ENCODE peak calls at places on chromosomes 16 and 17, in four cellular contexts. One of them, this sample, is unnamed.

GRCh38 chr17:29642171-29642611 is 19.5 kb upstream of the CORO6 start:
- DNase-seq in K562: no peak
- DNase-seq in H1: no peak
- DNase-seq in GM12878: no peak
- DNase-seq in this sample: peak

GRCh38 chr17:42284020-42284369 is 4.3 kb upstream of the STAT5A start:
- DNase-seq in H1: no peak
- DNase-seq in GM12878: no peak
- DNase-seq in K562: no peak
- DNase-seq in this sample: peak

GRCh38 chr17:10802487-10803284 is 1.2 kb downstream of the TMEM238L start:
- DNase-seq in GM12878: no peak
- DNase-seq in K562: no peak
- DNase-seq in H1: no peak
- DNase-seq in this sample: no peak

GRCh38 chr17:51435641-51436091 is 175.3 kb downstream of the UTP18 start:
- DNase-seq in GM12878: no peak
- DNase-seq in K562: peak
- DNase-seq in H1: peak
- DNase-seq in this sample: peak

GRCh38 chr17:50037321-50038107 is 18.4 kb upstream of the ITGA3 start:
- DNase-seq in H1: no peak
- DNase-seq in GM12878: no peak
- DNase-seq in K562: no peak
- DNase-seq in this sample: peak

GRCh38 chr16:54193656-54194007 is 93.0 kb downstream of the IRX3 start:
- DNase-seq in H1: peak
- DNase-seq in GM12878: peak
- DNase-seq in K562: peak
- DNase-seq in this sample: peak

GRCh38 chr17:77364941-77365583 is 224.3 kb downstream of the SEC14L1 start:
- DNase-seq in K562: no peak
- DNase-seq in H1: no peak
- DNase-seq in GM12878: no peak
- DNase-seq in this sample: no peak

GRCh38 chr17:73249700-73250099 is 12.0 kb downstream of the CPSF4L start:
- DNase-seq in GM12878: no peak
- DNase-seq in H1: no peak
- DNase-seq in K562: no peak
- DNase-seq in this sample: no peak

GRCh38 chr16:84643180-84643583 is 5.1 kb upstream of the KLHL36 start:
- DNase-seq in GM12878: no peak
- DNase-seq in K562: no peak
- DNase-seq in H1: no peak
- DNase-seq in this sample: no peak

GRCh38 chr17:8079291-8080207 is 8.0 kb downstream of the ALOX12B start:
- DNase-seq in GM12878: no peak
- DNase-seq in H1: peak
- DNase-seq in K562: peak
- DNase-seq in this sample: peak

GRCh38 chr16:79714440-79714839 is 113.9 kb upstream of the MAF start:
- DNase-seq in GM12878: no peak
- DNase-seq in K562: no peak
- DNase-seq in H1: no peak
- DNase-seq in this sample: no peak

GRCh38 chr17:74852237-74853047 is 7.2 kb downstream of the GRIN2C start:
- DNase-seq in H1: peak
- DNase-seq in GM12878: no peak
- DNase-seq in K562: peak
- DNase-seq in this sample: peak

GRCh38 chr16:27728691-27729090 is 178.7 kb downstream of the KATNIP start:
- DNase-seq in H1: no peak
- DNase-seq in GM12878: no peak
- DNase-seq in K562: no peak
- DNase-seq in this sample: no peak

GRCh38 chr16:3058173-3059030 is 7.0 kb upstream of the IL32 start:
- DNase-seq in K562: peak
- DNase-seq in H1: no peak
- DNase-seq in GM12878: no peak
- DNase-seq in this sample: peak

GRCh38 chr16:80058236-80058635 is 457.7 kb upstream of the MAF start:
- DNase-seq in K562: no peak
- DNase-seq in H1: no peak
- DNase-seq in GM12878: no peak
- DNase-seq in this sample: no peak

GRCh38 chr17:42428141-42428944 is 5.3 kb upstream of the CAVIN1 start:
- DNase-seq in K562: peak
- DNase-seq in H1: no peak
- DNase-seq in GM12878: no peak
- DNase-seq in this sample: peak

GRCh38 chr16:57783883-57784282 is 18.4 kb downstream of the KIFC3 start:
- DNase-seq in K562: no peak
- DNase-seq in H1: no peak
- DNase-seq in GM12878: no peak
- DNase-seq in this sample: no peak

GRCh38 chr17:4597975-4598374 is 13.6 kb downstream of the SMTNL2 start:
- DNase-seq in H1: no peak
- DNase-seq in GM12878: no peak
- DNase-seq in K562: no peak
- DNase-seq in this sample: peak

GRCh38 chr16:89986600-89986999 is 32.7 kb downstream of the DBNDD1 start:
- DNase-seq in GM12878: no peak
- DNase-seq in H1: no peak
- DNase-seq in K562: no peak
- DNase-seq in this sample: no peak

GRCh38 chr17:42056634-42057033 is 6.2 kb upstream of the C17orf113 start:
- DNase-seq in GM12878: no peak
- DNase-seq in H1: no peak
- DNase-seq in K562: no peak
- DNase-seq in this sample: no peak

GRCh38 chr17:77558846-77559626 is 399.5 kb upstream of the TNRC6C start:
- DNase-seq in K562: no peak
- DNase-seq in H1: no peak
- DNase-seq in GM12878: no peak
- DNase-seq in this sample: no peak

GRCh38 chr17:33482636-33483035 is 189.5 kb upstream of the ASIC2 start:
- DNase-seq in GM12878: no peak
- DNase-seq in H1: no peak
- DNase-seq in K562: no peak
- DNase-seq in this sample: no peak

GRCh38 chr17:3002538-3003301 is 60.7 kb downstream of the OR1D5 start:
- DNase-seq in GM12878: peak
- DNase-seq in K562: no peak
- DNase-seq in H1: no peak
- DNase-seq in this sample: no peak

GRCh38 chr16:86303787-86304685 is 206.3 kb upstream of the FOXF1 start:
- DNase-seq in K562: no peak
- DNase-seq in H1: no peak
- DNase-seq in GM12878: no peak
- DNase-seq in this sample: no peak

GRCh38 chr16:26987631-26988030 is 79.1 kb upstream of the C16orf82 start:
- DNase-seq in H1: no peak
- DNase-seq in GM12878: no peak
- DNase-seq in K562: no peak
- DNase-seq in this sample: no peak

GRCh38 chr16:49213594-49213993 is 68.0 kb downstream of the CBLN1 start:
- DNase-seq in K562: no peak
- DNase-seq in GM12878: no peak
- DNase-seq in H1: peak
- DNase-seq in this sample: no peak

GRCh38 chr16:25707982-25708583 is 16.3 kb downstream of the HS3ST4 start:
- DNase-seq in H1: no peak
- DNase-seq in K562: peak
- DNase-seq in GM12878: no peak
- DNase-seq in this sample: peak

GRCh38 chr16:75921281-75921680 is 195.0 kb upstream of the CPHXL start:
- DNase-seq in GM12878: no peak
- DNase-seq in K562: no peak
- DNase-seq in H1: no peak
- DNase-seq in this sample: no peak

DNA sequence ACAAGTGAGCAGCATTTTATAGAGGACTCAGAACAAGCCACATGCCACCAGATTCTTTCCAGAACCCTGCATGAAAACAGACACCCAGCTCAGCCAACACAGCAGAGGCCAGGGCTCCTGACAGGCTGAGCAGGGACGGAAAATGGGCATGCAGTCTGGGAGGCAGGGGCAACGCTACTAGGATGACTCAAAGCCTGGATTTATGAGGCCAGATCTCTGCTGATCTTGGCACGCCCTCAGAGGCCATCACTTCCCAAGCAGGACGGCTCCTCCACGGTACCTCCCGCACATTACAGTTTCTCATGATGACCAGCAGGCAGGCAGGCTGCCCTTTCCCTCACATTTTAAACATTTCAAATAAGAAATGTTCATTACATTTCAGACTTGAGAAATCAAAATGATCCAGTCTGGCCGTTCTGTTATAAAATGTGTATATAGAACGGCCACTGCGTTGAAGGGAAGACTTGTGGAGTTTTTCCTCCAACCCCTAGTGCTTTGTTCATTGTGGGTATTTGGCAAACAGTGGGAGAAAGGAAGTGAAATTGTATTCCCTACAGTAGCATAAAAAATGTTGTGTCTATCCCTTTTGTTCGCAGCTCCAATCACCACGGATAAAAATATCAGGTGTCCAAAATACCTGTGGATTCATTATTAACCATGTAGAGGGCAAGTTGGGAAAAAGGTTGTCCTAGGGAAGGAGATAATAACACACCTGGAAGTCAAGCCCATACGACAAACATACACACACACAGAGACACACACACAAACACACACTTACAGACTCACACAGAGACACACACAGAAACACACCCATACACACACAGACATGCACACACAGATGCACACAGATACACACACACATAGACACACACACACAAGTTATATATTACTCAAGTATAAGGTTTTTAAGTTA is 64.8 kb upstream of the ADAMTS18 start:
- DNase-seq in GM12878: no peak
- DNase-seq in K562: no peak
- DNase-seq in H1: no peak
- DNase-seq in this sample: no peak
- TF ChIP-seq NRF1 in GM12878: no peak
- TF ChIP-seq NRF1 in K562: no peak
- TF ChIP-seq NRF1 in H1: no peak
- TF ChIP-seq NRF1 in this sample: no peak

DNA sequence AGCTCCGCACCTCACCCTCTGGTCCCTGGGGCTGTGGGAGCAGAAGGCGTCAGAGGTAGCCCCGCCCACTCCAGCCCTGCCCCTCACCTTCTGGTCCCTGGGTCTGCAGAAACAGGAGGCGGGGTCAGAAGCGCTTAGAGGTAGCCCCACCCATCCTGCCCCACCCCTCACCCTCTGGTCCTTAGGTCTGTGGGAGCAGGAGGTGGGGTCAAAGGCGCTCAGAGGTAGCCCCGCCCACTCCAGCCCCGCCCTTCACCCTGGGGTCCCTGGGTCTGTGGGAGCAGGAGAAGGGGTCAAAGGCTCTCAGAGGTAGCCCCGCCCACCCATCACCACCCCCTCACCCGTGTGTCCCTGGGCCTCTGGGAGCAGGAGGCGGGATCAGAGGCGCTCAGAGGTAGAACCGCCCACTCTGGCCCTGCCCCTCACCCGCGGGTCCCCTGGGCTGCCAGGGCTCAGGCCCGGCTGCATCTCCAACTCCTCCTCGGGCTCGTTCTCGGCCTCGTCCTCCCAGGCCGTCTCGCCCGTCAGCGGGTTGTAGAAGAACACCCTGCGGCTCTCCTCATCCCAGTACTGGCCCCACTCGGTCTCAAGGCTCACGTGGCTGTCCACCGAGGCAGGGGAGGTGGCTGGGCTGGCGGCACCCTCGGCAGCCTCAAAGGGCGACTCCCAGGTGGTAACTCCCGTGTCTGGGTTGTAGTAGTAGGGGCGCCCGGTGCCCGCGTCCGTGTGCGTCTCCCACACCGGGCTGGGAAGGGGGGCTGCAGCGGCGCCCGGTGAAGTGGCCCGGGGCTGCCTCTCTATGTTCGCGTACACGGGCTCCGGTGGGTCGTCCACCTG is 27.2 kb downstream of the ARHGAP27 start:
- DNase-seq in K562: peak
- DNase-seq in H1: peak
- DNase-seq in GM12878: no peak
- DNase-seq in this sample: peak
- TF ChIP-seq NRF1 in K562: no peak
- TF ChIP-seq NRF1 in H1: no peak
- TF ChIP-seq NRF1 in GM12878: no peak
- TF ChIP-seq NRF1 in this sample: no peak

GRCh38 chr17:81543756-81544155 is 8.4 kb downstream of the FAAP100 start:
- DNase-seq in H1: no peak
- DNase-seq in GM12878: no peak
- DNase-seq in K562: no peak
- DNase-seq in this sample: no peak
- TF ChIP-seq NRF1 in H1: no peak
- TF ChIP-seq NRF1 in GM12878: no peak
- TF ChIP-seq NRF1 in K562: no peak
- TF ChIP-seq NRF1 in this sample: no peak

GRCh38 chr17:64702815-64703214 is 40.7 kb upstream of the SMURF2 start:
- DNase-seq in H1: no peak
- DNase-seq in K562: no peak
- DNase-seq in GM12878: no peak
- DNase-seq in this sample: no peak

GRCh38 chr17:64709481-64709880 is 47.4 kb upstream of the SMURF2 start:
- DNase-seq in K562: peak
- DNase-seq in GM12878: no peak
- DNase-seq in H1: no peak
- DNase-seq in this sample: no peak

GRCh38 chr17:64706224-64707076 is 44.3 kb upstream of the SMURF2 start:
- DNase-seq in H1: no peak
- DNase-seq in GM12878: no peak
- DNase-seq in K562: no peak
- DNase-seq in this sample: no peak

GRCh38 chr17:64707077-64707591 is 45.0 kb upstream of the SMURF2 start:
- DNase-seq in K562: no peak
- DNase-seq in GM12878: no peak
- DNase-seq in H1: peak
- DNase-seq in this sample: peak
- TF ChIP-seq NRF1 in K562: no peak
- TF ChIP-seq NRF1 in GM12878: no peak
- TF ChIP-seq NRF1 in H1: no peak
- TF ChIP-seq NRF1 in this sample: no peak

GRCh38 chr16:66028505-66029216 is 337.8 kb upstream of the CDH5 start:
- DNase-seq in H1: no peak
- DNase-seq in GM12878: no peak
- DNase-seq in K562: no peak
- DNase-seq in this sample: no peak
- TF ChIP-seq NRF1 in H1: no peak
- TF ChIP-seq NRF1 in GM12878: no peak
- TF ChIP-seq NRF1 in K562: no peak
- TF ChIP-seq NRF1 in this sample: no peak

DNA sequence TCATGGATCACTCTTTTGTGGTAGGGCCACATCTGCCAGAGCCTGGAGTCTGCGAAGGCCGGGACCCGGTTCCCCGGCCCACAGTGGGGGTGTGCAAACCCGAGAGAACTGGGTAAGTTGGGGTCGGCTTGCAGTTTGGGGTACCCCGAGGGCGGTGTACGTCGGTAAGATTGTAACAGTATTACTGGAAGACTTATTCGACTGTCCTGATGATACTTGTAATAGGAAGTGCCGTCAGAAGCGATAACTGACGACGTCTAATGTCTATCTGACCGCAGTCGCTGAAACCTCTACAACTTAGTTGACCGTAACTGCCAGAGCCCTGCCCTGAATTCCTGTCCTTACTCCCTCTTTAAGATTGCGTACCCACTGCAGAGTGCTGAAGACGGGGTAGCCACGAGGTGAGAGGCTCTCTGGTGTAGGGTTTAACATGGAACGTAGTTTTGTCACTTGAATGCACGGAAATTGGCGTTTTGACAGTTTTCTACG is 24.0 kb downstream of the TRPV2 start:
- DNase-seq in K562: no peak
- DNase-seq in GM12878: no peak
- DNase-seq in H1: no peak
- DNase-seq in this sample: no peak
- TF ChIP-seq NRF1 in K562: no peak
- TF ChIP-seq NRF1 in GM12878: no peak
- TF ChIP-seq NRF1 in H1: no peak
- TF ChIP-seq NRF1 in this sample: no peak

This sample was measured in SK-N-SH.